ENCODE peak calls at places on chromosomes 3 and 15, in six cellular contexts. V, Z, F, N, H and J are unnamed samples. For H3K4me1, the result is how much of the 10 kb centered on the place peaks cover.

GRCh38 chr3:65871305-65872141 is 167.2 kb downstream of the MAGI1 start:
- DNase-seq in V (no peak), Z (peak), F (no peak), N (no peak), H (no peak), J (no peak)

GRCh38 chr15:78092111-78093041 is at the start of gene SH2D7:
- DNase-seq in V (no peak), Z (no peak), F (no peak), N (no peak), H (no peak), J (no peak)

GRCh38 chr15:31084176-31084575 is 17.3 kb downstream of the TRPM1 start:
- DNase-seq in V (no peak), Z (no peak), F (no peak), N (no peak), H (no peak), J (no peak)

GRCh38 chr15:25469377-25469776 is 30.6 kb upstream of the UBE3A start:
- DNase-seq in V (no peak), Z (no peak), F (no peak), N (no peak), H (no peak), J (no peak)

GRCh38 chr15:47945869-47946666 is 174.7 kb upstream of the SLC24A5 start:
- DNase-seq in V (no peak), Z (no peak), F (no peak), N (no peak), H (no peak), J (no peak)

GRCh38 chr3:126924458-126924857 is 58.5 kb upstream of the PLXNA1 start:
- DNase-seq in V (no peak), Z (no peak), F (no peak), N (no peak), H (no peak), J (no peak)

GRCh38 chr15:60115579-60116415 is 111.7 kb downstream of the FOXB1 start:
- DNase-seq in V (no peak), Z (no peak), F (no peak), N (no peak), H (no peak), J (no peak)

GRCh38 chr3:7484636-7485035 is 623.7 kb downstream of the GRM7 start:
- DNase-seq in V (no peak), Z (no peak), F (no peak), N (no peak), H (no peak), J (no peak)

GRCh38 chr15:94306700-94307650 is 75.6 kb downstream of the MCTP2 start:
- DNase-seq in V (no peak), Z (no peak), F (peak), N (no peak), H (no peak), J (no peak)

GRCh38 chr3:142888484-142889262 is at the start of gene PCOLCE2:
- DNase-seq in V (no peak), Z (no peak), F (no peak), N (peak), H (peak), J (peak)

GRCh38 chr15:59174846-59175831 is 31.5 kb upstream of the LDHAL6B start:
- DNase-seq in V (peak), Z (peak), F (no peak), N (peak), H (peak), J (peak)

GRCh38 chr15:78149805-78150751 is 916 bp downstream of the IDH3A start:
- DNase-seq in V (no peak), Z (peak), F (no peak), N (no peak), H (peak), J (no peak)

DNA sequence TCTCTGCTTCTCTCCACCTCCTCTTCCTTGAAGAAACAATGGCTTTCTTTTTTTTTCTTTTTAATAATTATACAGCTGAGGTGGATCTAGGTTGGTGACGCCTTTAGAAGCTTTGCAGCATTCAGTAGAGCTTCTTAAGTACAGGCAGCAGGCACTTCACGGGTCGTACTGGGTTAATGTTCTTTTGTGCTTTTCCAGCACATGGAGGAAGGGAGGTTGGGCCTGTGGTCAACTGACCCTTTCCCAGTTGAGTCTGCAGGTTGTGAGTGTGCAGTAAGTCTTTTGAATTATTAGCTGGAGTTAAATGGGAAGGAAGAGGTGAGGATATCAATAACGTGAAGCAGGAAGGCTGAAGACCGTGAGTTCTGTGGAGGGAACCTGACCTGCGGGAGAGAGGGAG is 7.0 kb downstream of the TRAK1 start:
- DNase-seq in V (no peak), Z (no peak), F (no peak), N (no peak), H (no peak), J (no peak)
- H3K4me1 ChIP-seq in V (under half), Z (under half), F (under half), N (under half), H (under half), J (under half)

GRCh38 chr15:87212041-87212440 is 1044.5 kb downstream of the NTRK3 start:
- DNase-seq in V (no peak), Z (no peak), F (no peak), N (no peak), H (no peak), J (no peak)
- TF ChIP-seq ZNF274 in V (no peak), Z (no peak), F (no peak), N (no peak), H (no peak), J (no peak)

GRCh38 chr3:136390574-136390973 is 140.4 kb downstream of the PCCB start:
- DNase-seq in V (no peak), Z (no peak), F (no peak), N (no peak), H (no peak), J (no peak)
- H3K4me1 ChIP-seq in V (under half), Z (under half), F (under half), N (under half), H (under half), J (under half)

GRCh38 chr3:50185230-50185629 is 6.2 kb upstream of the GNAT1 start:
- DNase-seq in V (no peak), Z (no peak), F (no peak), N (no peak), H (no peak), J (no peak)

GRCh38 chr3:50184242-50184978 is 7.0 kb upstream of the GNAT1 start:
- DNase-seq in V (no peak), Z (no peak), F (no peak), N (no peak), H (no peak), J (no peak)

GRCh38 chr3:50181985-50182384 is 9.4 kb upstream of the GNAT1 start:
- DNase-seq in V (no peak), Z (no peak), F (no peak), N (no peak), H (no peak), J (no peak)

GRCh38 chr3:50183755-50184154 is 7.7 kb upstream of the GNAT1 start:
- DNase-seq in V (no peak), Z (no peak), F (no peak), N (no peak), H (no peak), J (no peak)

GRCh38 chr3:50182533-50183099 is 8.8 kb upstream of the GNAT1 start:
- DNase-seq in V (no peak), Z (no peak), F (no peak), N (no peak), H (no peak), J (no peak)
- TF ChIP-seq ZNF274 in V (no peak), Z (no peak), F (no peak), N (no peak), H (no peak), J (no peak)